ENCODE peak calls at places on chromosomes 16 and 17, in six cellular contexts. W, V, O, N, J and S are unnamed samples. For H3K27me3, the result is how much of the 10 kb centered on the place peaks cover.

GRCh38 chr16:50665128-50665878 is 15.8 kb downstream of the SNX20 start:
- DNase-seq in O (peak), V (peak), W (peak), N (peak), J (peak), S (peak)

GRCh38 chr17:80414803-80415625 is at the start of gene ENDOV:
- DNase-seq in W (peak), J (peak), N (peak), O (peak), V (peak), S (peak)

GRCh38 chr17:75848523-75849303 is 4.5 kb upstream of the UNC13D start:
- DNase-seq in N (peak), V (peak), O (peak), J (peak), W (peak), S (peak)

GRCh38 chr16:87017388-87018012 is 299.7 kb downstream of the C16orf95 start:
- DNase-seq in O (peak), J (no peak), N (peak), V (peak), W (no peak), S (no peak)

GRCh38 chr17:70137451-70138230 is 31.7 kb upstream of the KCNJ2 start:
- DNase-seq in N (peak), O (peak), W (no peak), V (no peak), J (no peak), S (peak)

GRCh38 chr17:47742319-47743181 is 9.5 kb downstream of the TBX21 start:
- DNase-seq in J (no peak), O (no peak), N (no peak), V (peak), W (peak), S (no peak)

GRCh38 chr17:39167492-39167891 is 1.5 kb upstream of the ARL5C start:
- DNase-seq in W (no peak), J (no peak), O (no peak), V (no peak), N (no peak), S (no peak)

GRCh38 chr16:53372942-53373871 is 61.1 kb upstream of the RBL2 start:
- DNase-seq in N (no peak), V (peak), O (no peak), J (peak), W (no peak), S (peak)

GRCh38 chr17:5516060-5516792 is 29.9 kb downstream of the MIS12 start:
- DNase-seq in N (peak), V (no peak), J (no peak), O (peak), W (no peak), S (peak)

GRCh38 chr17:67532326-67532871 is 155.3 kb downstream of the PITPNC1 start:
- DNase-seq in J (no peak), W (no peak), N (no peak), O (no peak), V (peak), S (no peak)

GRCh38 chr17:17628388-17629008 is 37.0 kb upstream of the PEMT start:
- DNase-seq in O (no peak), V (no peak), J (no peak), W (no peak), N (no peak), S (peak)

GRCh38 chr17:48733632-48734327 is 5.2 kb upstream of the HOXB13 start:
- DNase-seq in V (no peak), W (no peak), O (no peak), J (no peak), N (no peak), S (no peak)

GRCh38 chr16:30473231-30474061 is 904 bp downstream of the ITGAL start:
- DNase-seq in W (no peak), O (no peak), V (no peak), J (no peak), N (no peak), S (no peak)

GRCh38 chr16:47872228-47872627 is 283.6 kb downstream of the ABCC12 start:
- DNase-seq in N (no peak), V (no peak), W (no peak), J (no peak), O (no peak), S (no peak)

GRCh38 chr16:12341423-12341822 is 364.9 kb downstream of the SNX29 start:
- DNase-seq in O (peak), N (peak), J (no peak), W (no peak), V (no peak), S (peak)

GRCh38 chr17:1562178-1562643 is 381 bp downstream of the PITPNA start:
- DNase-seq in W (no peak), J (no peak), N (peak), O (no peak), V (peak), S (no peak)

GRCh38 chr16:9256196-9256595 is 164.8 kb downstream of the HAPSTR1 start:
- DNase-seq in V (peak), O (no peak), W (peak), N (no peak), J (peak), S (peak)

GRCh38 chr16:56630134-56630533 is 2.3 kb upstream of the MT1M start:
- DNase-seq in V (no peak), N (no peak), W (no peak), J (no peak), O (no peak), S (no peak)

GRCh38 chr16:56626685-56627084 is 1.1 kb downstream of the MT1E start:
- DNase-seq in O (no peak), V (no peak), W (no peak), J (no peak), N (no peak), S (no peak)

GRCh38 chr16:56629531-56629930 is 2.9 kb upstream of the MT1M start:
- DNase-seq in J (no peak), N (no peak), O (no peak), W (no peak), V (no peak), S (no peak)

GRCh38 chr16:56625943-56626654 is 518 bp downstream of the MT1E start:
- DNase-seq in W (no peak), V (no peak), O (peak), N (peak), J (no peak), S (no peak)

DNA sequence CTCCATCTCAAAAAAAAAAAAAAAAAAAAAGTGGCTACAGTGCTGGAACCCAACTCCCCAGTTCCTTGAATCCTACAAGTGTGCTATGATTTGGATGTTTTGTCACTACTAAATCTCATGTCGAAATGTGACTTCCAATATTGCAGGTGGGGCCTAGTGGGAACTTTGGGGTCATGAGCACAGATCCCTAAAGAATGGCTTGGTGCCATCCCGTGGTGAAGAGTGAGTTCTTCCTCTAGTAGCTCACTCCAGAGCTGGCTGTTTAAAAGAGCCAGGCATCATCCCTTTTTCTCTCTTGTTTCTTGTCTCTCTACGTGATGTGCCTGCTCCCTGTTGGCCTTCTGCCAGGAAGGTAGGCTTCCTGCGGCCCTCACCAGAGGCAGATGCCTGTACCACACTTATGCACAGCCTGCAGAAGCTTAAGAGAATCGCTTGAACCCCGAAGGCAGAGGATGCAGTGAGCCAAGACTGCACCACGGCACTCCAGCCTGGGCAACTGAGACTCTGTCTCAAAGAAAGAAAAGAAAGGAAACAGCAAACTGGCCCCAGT is 3.0 kb downstream of the MT1E start:
- DNase-seq in W (no peak), O (no peak), V (no peak), N (no peak), J (no peak), S (no peak)
- H3K27me3 ChIP-seq in W (half or more), O (under half), V (half or more), N (under half), J (half or more), S (under half)

GRCh38 chr17:41813699-41814124 is 908 bp downstream of the FKBP10 start:
- DNase-seq in W (no peak), O (no peak), V (no peak), J (no peak), N (peak), S (no peak)
- H3K9ac ChIP-seq in W (peak), O (peak), V (peak), J (peak), N (peak), S (peak)

GRCh38 chr16:25052161-25052511 is 37.0 kb upstream of the ARHGAP17 start:
- DNase-seq in V (no peak), N (no peak), W (no peak), O (no peak), J (no peak), S (no peak)
- H3K14ac ChIP-seq in V (no peak), N (no peak), W (no peak), O (no peak), J (no peak), S (no peak)

GRCh38 chr16:84631882-84632281 is 14.0 kb upstream of the COTL1 start:
- DNase-seq in O (no peak), V (no peak), W (no peak), N (no peak), J (no peak), S (no peak)
- H3K27me3 ChIP-seq in O (under half), V (under half), W (under half), N (under half), J (under half), S (under half)

GRCh38 chr16:4212934-4213296 is 29.0 kb downstream of the SRL start:
- DNase-seq in V (no peak), O (peak), N (peak), W (no peak), J (no peak), S (peak)
- H3K9ac ChIP-seq in V (no peak), O (no peak), N (no peak), W (no peak), J (no peak), S (no peak)

DNA sequence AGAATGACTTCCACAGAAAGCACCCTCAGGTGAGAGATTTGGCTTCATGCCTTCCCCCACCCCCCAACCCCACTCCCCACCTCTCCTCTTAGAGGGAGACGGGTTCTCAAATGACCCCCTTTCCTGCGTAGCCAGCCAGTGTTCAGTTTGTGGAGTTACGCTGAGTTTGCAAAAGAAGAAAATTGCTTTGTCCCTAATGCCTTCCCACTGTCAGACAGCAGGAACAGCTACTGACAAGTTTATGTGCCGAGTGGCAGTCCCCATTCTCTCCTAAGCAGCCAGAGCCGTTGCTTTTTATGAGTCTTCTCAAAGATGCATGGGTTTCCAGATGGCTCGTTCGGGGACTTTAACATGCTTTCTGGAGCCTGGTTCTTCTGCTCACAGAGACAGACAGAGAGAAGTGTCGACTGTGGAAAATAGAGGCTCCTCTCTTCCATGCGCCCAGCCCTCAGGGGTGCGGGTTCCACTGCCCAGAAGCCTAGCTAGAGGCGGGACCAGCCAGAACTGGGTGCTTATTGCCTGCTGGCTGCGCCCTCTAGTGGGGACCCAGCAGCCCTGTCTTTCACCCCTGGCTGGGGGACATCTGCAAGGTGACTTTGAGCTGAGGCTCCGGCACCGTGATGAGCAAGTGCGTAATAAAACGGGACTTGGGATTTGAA is 73.4 kb downstream of the CCDC182 start:
- DNase-seq in V (peak), W (peak), J (peak), O (peak), N (peak), S (peak)
- H3K14ac ChIP-seq in V (no peak), W (no peak), J (no peak), O (peak), N (peak), S (no peak)

DNA sequence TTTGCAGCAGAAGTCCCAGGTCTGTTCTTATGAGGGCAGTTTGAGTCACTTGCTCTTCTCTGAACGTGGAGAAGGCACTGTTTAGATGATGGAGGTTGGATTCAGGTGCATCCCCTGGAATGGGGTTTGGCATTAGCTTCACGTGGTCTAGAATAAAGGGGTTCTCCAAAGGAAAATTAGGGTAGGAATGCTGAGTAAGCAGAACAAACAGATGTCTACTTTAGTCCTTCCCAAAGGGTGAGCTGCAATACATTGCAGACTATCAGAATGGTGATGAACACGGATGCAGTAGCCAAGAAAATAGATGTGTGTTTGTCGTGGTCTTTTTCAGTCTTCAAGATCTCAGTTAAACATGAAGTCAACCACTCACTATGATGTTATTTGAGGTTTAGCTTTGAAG is 3.3 kb upstream of the CBLN1 start:
- DNase-seq in W (no peak), N (no peak), V (no peak), O (no peak), J (no peak), S (no peak)
- H3K27me3 ChIP-seq in W (half or more), N (half or more), V (under half), O (under half), J (under half), S (under half)

DNA sequence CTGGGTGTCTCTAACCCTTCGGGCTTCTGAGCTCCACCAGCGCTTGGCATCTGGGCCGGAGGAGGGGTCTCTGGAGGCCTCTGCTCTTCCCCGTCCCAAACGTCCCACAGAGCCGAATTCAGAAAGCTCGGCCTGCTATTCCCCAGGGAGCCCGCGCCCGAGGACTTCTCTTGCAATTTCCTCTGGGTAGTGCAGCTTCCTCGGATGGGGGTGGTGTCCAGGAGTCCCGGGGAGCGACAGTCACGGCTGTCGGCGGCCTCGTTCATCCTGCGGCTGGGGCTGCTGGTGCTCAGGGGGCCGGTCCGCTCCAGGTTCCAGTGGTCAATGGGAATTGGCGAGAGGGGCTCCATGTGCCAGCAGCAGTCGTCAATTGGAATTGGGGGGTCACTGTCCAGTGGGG is 11.8 kb upstream of the NLRC3 start:
- DNase-seq in O (no peak), W (no peak), N (no peak), V (no peak), J (no peak), S (no peak)
- H3K9ac ChIP-seq in O (no peak), W (no peak), N (no peak), V (no peak), J (no peak), S (no peak)

GRCh38 chr16:23367564-23367963 is 65.5 kb downstream of the SCNN1B start:
- DNase-seq in N (no peak), V (no peak), J (no peak), O (no peak), W (no peak), S (no peak)
- H3K14ac ChIP-seq in N (no peak), V (no peak), J (no peak), O (no peak), W (no peak), S (no peak)